ENCODE peak calls at places on chromosomes 4 and X, in four cellular contexts. H is K562, V is HepG2, J is GM12878. M is an unnamed sample.

GRCh38 chrX:74519870-74520269 is 94.6 kb downstream of the RLIM start:
- DNase-seq in H (no peak), V (no peak), J (no peak), M (no peak)

GRCh38 chrX:9379697-9380551 is 84.9 kb upstream of the TBL1X start:
- DNase-seq in H (no peak), V (peak), J (no peak), M (no peak)

GRCh38 chr4:14906805-14907204 is 95.5 kb upstream of the CPEB2 start:
- DNase-seq in H (no peak), V (no peak), J (no peak), M (no peak)

GRCh38 chr4:55819634-55820033 is at the start of gene EXOC1L:
- DNase-seq in H (peak), V (peak), J (no peak), M (peak)

GRCh38 chr4:166577639-166578038 is 656.7 kb downstream of the SPOCK3 start:
- DNase-seq in H (no peak), V (no peak), J (no peak), M (no peak)

GRCh38 chrX:137118536-137118935 is 84.7 kb upstream of the GPR101 start:
- DNase-seq in H (no peak), V (no peak), J (no peak), M (no peak)

GRCh38 chr4:168139336-168139735 is 47.0 kb downstream of the ANXA10 start:
- DNase-seq in H (no peak), V (no peak), J (no peak), M (no peak)

GRCh38 chrX:53133400-53133799 is 39.5 kb downstream of the KANTR start:
- DNase-seq in H (no peak), V (no peak), J (no peak), M (no peak)

GRCh38 chr4:146260521-146260920 is 46.2 kb downstream of the REELD1 start:
- DNase-seq in H (no peak), V (no peak), J (no peak), M (no peak)

GRCh38 chr4:141346144-141346543 is 125.4 kb downstream of the ZNF330 start:
- DNase-seq in H (peak), V (peak), J (no peak), M (peak)

GRCh38 chrX:12999422-12999821 is 24.5 kb downstream of the TMSB4X start:
- DNase-seq in H (no peak), V (no peak), J (no peak), M (no peak)

GRCh38 chrX:13001097-13001496 is 26.2 kb downstream of the TMSB4X start:
- DNase-seq in H (no peak), V (no peak), J (no peak), M (no peak)

GRCh38 chrX:13001961-13002671 is 27.2 kb downstream of the TMSB4X start:
- DNase-seq in H (no peak), V (no peak), J (no peak), M (no peak)

GRCh38 chrX:12997898-12998687 is 23.2 kb downstream of the TMSB4X start:
- DNase-seq in H (no peak), V (no peak), J (no peak), M (no peak)

GRCh38 chrX:13000311-13000811 is 25.5 kb downstream of the TMSB4X start:
- DNase-seq in H (no peak), V (no peak), J (peak), M (no peak)
- TF ChIP-seq FOXK2 in H (no peak), V (no peak), J (no peak), M (no peak)

DNA sequence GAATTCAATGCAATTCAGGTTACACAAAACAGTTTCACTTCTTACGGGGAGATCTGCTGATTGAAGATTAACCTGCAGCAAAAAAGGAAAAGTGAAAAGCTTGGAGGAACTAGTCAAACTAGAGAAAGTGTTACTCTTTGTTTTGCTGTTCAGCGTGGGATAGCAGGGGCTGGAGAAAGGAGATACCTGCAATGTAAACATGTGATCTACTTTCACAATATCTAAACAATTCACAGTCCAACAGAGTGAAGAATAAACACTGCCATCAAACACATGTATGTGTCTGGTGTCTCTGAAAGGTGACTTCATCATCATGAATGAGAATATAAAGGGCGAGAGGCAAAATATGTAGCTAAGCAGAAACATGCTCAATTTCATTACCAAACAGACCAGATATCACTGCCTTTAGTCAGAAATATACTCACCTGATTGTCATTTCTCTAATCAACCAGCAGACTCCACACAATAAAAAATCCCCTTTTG is 26.4 kb downstream of the NIPAL1 start:
- DNase-seq in H (no peak), V (peak), J (no peak), M (no peak)
- TF ChIP-seq SP1 in H (no peak), V (no peak), J (no peak), M (no peak)

GRCh38 chr4:118682928-118683327 is 2.3 kb upstream of the METTL14 start:
- DNase-seq in H (peak), V (peak), J (no peak), M (peak)
- TF ChIP-seq FOXK2 in H (no peak), V (no peak), J (no peak), M (no peak)

GRCh38 chrX:23369037-23369436 is 34.4 kb downstream of the PTCHD1 start:
- DNase-seq in H (no peak), V (no peak), J (no peak), M (no peak)

GRCh38 chrX:23376581-23376980 is 41.9 kb downstream of the PTCHD1 start:
- DNase-seq in H (no peak), V (no peak), J (no peak), M (no peak)

GRCh38 chrX:23374291-23374690 is 39.6 kb downstream of the PTCHD1 start:
- DNase-seq in H (no peak), V (no peak), J (no peak), M (no peak)

GRCh38 chrX:23372220-23372902 is 37.7 kb downstream of the PTCHD1 start:
- DNase-seq in H (no peak), V (no peak), J (no peak), M (no peak)

DNA sequence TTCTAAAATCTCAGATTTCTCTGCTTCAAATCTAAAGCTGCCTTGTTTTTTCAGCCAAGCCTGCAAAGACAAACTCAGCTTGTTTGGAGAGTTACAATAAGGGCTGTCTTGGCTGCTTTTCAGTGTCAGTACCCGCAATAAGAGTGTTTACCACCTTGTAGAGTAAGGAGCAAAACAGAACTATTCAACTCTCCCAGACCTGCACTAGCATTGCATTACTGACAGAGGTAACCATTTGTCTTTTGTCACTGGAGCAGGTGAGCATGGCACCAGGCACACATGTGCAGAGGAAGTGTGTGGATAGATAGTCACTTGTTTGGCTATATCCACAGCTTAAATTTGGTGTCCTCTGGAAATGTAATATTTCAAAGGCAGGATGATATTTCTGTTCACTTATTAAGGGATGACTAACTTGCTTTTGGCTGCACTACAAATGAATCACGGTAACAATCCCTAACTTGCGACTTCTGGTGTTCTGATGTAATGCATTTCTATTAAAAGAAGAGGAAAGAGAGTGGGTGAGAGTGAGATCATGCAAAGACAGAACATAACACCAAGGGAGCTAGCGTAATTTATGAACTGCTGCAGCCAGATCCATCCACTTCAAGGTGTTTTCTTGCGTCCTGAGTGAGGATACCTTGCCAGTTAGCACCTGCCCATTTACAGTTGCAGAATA is 38.6 kb downstream of the PTCHD1 start:
- DNase-seq in H (no peak), V (no peak), J (no peak), M (no peak)
- TF ChIP-seq SP1 in H (no peak), V (no peak), J (no peak), M (no peak)

DNA sequence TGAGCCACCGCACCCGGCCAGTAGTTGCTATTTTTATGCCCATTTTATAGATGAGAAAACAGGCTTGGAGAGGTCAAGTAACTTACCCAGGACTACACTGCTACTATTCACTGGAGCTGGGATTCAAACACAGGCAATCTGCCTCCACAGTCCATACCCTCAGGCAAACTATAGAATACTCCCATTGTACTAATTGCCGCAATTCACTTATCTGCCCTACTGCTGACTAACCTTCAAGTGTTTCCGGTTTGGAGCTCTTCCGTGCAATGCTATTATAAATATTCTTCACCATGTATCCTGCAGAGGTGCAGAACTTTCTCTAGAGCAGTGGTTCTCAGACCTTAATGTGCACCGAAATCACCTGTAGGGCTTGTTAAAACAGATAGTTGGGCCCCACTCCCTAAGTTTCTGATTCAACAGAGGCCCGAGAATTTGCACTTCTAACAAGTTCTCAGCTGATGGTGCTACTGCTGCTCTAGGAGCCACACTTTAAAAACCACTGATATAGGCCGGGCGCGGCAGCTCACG is 1.9 kb upstream of the G3BP2 start:
- DNase-seq in H (no peak), V (no peak), J (no peak), M (no peak)
- TF ChIP-seq FOXK2 in H (no peak), V (no peak), J (no peak), M (no peak)

DNA sequence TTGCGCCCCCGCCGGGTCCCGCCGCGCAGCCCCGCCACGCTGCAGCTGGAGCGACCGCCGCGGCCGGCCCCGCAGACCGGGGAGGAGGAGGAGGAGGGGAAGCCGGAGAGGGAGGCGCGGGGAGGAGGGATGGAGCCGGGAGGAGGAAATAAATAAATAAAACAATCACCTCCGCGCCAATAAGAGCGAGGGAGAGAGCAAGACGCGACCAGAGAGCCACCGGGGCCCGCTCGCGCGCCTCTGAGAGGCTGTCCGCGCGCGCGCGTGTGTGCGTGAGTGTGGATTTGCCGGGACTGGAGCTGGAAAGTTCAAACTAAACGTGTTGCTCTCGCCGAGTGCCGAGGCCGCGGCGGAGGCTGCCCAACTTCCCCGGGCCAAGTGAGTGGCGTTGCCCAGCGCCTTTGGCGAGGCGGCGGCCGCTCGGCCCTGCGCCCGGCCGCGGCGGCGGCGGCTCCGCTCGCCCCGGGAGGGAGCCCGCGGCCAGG is 2184.4 kb upstream of the TENM3 start:
- DNase-seq in H (no peak), V (no peak), J (no peak), M (peak)
- TF ChIP-seq SP1 in H (no peak), V (no peak), J (no peak), M (no peak)

GRCh38 chr4:150816491-150816890 is 198.6 kb downstream of the LRBA start:
- DNase-seq in H (no peak), V (no peak), J (no peak), M (no peak)
- TF ChIP-seq FOXK2 in H (no peak), V (no peak), J (no peak), M (no peak)

GRCh38 chr4:23130845-23131244 is 438.1 kb downstream of the GBA3 start:
- DNase-seq in H (no peak), V (no peak), J (no peak), M (no peak)

DNA sequence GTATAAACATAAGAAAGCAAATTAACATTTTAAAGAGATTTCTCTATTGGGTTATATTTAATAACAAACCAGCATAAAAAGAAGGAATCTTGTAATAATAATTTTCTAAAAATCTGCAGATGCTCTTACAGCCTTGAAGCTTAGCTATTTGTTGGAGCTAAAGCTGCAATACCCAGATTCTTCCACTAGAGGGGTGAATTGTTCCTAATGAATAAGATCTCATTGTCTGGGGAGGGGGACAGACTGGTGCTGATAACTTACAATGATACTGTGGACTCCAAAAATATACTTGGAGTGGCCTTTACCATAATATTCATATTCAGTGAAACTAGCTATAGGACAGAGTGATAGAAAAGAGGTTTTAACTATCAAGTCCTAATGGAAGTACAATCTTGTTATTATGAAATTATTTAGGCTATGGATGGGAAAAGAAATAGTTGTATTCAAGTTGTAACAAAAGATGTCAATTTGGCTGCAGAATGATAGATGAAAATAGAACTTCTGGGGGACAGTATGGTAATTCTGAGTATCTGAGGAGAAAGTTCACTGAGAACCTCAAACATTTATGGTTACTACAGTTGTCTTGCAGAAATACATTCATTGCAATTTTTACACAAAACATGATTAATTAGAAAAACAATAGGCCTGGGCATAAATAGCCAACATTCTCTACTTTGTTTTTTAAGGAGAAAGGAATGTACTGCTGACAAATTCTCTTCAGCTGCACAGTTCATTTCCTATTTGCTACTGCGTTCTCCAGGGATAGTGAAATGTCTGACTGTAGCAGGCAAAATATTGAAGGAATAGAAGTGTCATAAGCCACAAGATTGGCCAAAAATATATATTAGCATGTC is 443.3 kb downstream of the GBA3 start:
- DNase-seq in H (peak), V (peak), J (no peak), M (peak)
- TF ChIP-seq SP1 in H (no peak), V (no peak), J (no peak), M (no peak)

DNA sequence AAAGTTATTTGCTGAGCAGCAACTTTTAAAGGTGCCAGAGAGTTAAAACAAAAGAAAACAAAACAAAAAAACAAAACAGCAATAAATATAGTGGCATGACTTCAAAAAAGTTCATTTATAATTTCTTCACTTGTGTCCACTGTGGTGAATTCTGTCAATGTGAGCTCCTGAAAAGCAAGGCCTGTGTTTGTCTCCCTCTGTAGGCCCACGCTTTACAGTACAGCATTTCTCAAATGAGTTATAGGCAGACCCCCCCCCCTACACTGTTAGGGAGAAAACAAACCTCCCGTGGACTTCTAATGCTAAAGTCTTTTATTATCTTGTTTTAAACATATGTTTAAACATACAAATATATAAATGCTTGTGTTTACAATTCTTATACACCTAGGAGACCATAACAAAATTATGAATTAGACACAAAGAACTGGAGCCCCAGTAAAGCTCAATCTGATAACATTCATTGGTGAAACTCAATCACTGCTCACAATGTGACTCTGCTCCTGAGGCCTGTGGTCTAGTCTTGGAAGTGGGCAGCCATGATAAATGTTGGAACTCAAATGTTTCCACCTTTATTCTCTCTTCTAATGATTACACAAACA is 47.0 kb upstream of the SCOC start:
- DNase-seq in H (peak), V (peak), J (no peak), M (peak)
- TF ChIP-seq FOXK2 in H (no peak), V (no peak), J (no peak), M (no peak)